ENCODE peak calls at places on chromosomes 13 and 19, in nine cellular contexts. Y is transverse colon, S is GM12864, K is fibroblast of mammary gland, X is RWPE1, B is uterus, Q is K562, H is fibroblast of the aortic adventitia, M is psoas muscle. W is an unnamed sample.

GRCh38 chr19:49506575-49507105 is 5.8 kb upstream of the FCGRT start:
- DNase-seq in Y (peak; percentile 83), S (no peak), K (peak; percentile 55), X (peak; percentile 50), B (no peak), Q (peak; percentile 87), H (peak; percentile 47), M (peak; percentile 76), W (peak; percentile 63)

GRCh38 chr19:29667390-29667783 is 2.1 kb downstream of the PLEKHF1 start:
- DNase-seq in Y (no peak), S (no peak), K (no peak), X (no peak), B (no peak), Q (no peak), H (no peak), M (no peak), W (no peak)

GRCh38 chr19:15577184-15577771 is 37.7 kb upstream of the CYP4F8 start:
- DNase-seq in Y (no peak), S (no peak), K (no peak), X (no peak), B (no peak), Q (no peak), H (no peak), M (no peak), W (no peak)

GRCh38 chr13:51846756-51847155 is 1.8 kb upstream of the TMEM272 start:
- DNase-seq in Y (no peak), S (no peak), K (no peak), X (no peak), B (no peak), Q (no peak), H (no peak), M (no peak), W (no peak)

GRCh38 chr13:113349491-113349890 is 14.4 kb downstream of the GRTP1 start:
- DNase-seq in Y (no peak), S (no peak), K (no peak), X (no peak), B (no peak), Q (no peak), H (no peak), M (peak; percentile 15), W (no peak)

GRCh38 chr13:59542303-59542702 is 621.4 kb downstream of the DIAPH3 start:
- DNase-seq in Y (no peak), S (no peak), K (no peak), X (no peak), B (no peak), Q (no peak), H (no peak), M (no peak), W (no peak)

GRCh38 chr13:113722921-113723320 is 36.1 kb upstream of the TMEM255B start:
- DNase-seq in Y (no peak), S (no peak), K (no peak), X (no peak), B (no peak), Q (no peak), H (no peak), M (no peak), W (no peak)

GRCh38 chr19:40054632-40055031 is 1.4 kb downstream of the ZNF780B start:
- DNase-seq in Y (no peak), S (no peak), K (no peak), X (no peak), B (no peak), Q (no peak), H (no peak), M (no peak), W (no peak)

GRCh38 chr13:109747524-109747923 is 38.9 kb downstream of the IRS2 start:
- DNase-seq in Y (no peak), S (no peak), K (no peak), X (no peak), B (no peak), Q (no peak), H (no peak), M (no peak), W (no peak)
- TF ChIP-seq CTCF in Y (no peak), S (no peak), K (peak; percentile 21), X (no peak), B (no peak), Q (no peak), H (no peak), M (no peak), W (no peak)

DNA sequence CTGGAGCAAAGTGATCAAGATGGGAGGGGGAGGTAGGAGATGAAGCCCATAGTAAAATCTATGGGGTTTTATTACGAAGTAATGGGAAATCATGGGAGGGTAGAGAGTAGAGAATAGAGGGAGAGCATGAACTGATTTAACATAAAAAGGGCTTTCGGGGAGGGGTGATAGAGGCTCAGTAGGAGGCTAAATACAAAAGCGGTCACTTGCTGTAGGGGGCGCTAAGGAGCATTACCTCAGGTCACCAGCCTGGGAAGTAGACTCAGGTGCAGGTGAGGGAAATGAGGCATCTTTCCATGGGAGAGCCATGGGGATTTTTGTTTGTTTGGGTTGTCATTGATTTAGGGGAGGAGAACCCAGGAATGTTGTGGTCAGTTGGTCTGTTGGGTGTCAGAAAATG is 14.1 kb downstream of the KRTDAP start:
- DNase-seq in Y (no peak), S (no peak), K (no peak), X (no peak), B (no peak), Q (peak; percentile 49), H (no peak), M (no peak), W (no peak)
- TF ChIP-seq CTCF in Y (no peak), S (peak; percentile 50), K (peak; percentile 4), X (no peak), B (no peak), Q (peak; percentile 75), H (no peak), M (no peak), W (no peak)

DNA sequence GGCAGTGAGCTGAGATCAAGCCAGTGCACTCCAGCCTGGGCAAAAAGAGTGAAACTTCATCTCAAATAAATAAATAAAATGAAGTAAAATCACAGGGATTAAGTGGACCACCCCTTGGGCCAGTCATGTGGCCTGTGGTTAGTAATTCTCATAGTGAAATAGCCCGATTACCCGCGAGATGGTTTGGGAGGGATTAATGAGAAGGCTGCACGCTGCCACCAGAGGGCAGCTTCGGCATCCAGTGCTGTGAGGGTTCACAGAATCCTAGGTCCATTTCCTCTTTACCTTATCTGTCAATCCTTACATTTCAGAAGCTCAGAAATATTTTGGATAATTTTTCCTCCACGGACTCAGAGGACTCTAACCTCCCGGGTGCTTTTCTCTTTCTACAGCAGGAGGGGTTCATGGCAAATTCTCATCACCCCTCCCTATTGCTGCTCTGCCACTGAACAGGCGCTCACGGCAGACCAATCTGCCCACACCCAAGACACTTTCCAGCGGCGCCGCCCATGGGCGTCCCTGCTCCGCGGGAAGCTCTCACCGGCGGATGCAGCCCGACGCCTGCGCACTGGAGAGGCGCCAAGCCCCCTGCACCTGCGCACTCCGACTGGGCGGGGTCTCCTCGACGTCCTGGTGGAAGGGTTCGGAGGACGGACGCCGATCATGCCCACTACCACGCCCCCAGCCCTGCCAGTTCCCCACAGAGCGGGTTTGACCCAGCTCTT is 11.0 kb downstream of the ZNF835 start:
- DNase-seq in Y (no peak), S (no peak), K (no peak), X (no peak), B (no peak), Q (no peak), H (no peak), M (no peak), W (no peak)
- TF ChIP-seq CTCF in Y (no peak), S (no peak), K (no peak), X (no peak), B (no peak), Q (peak; percentile 15), H (no peak), M (no peak), W (no peak)

GRCh38 chr13:20869540-20869939 is 33.0 kb downstream of the XPO4 start:
- DNase-seq in Y (no peak), S (no peak), K (peak; percentile 17), X (no peak), B (no peak), Q (no peak), H (peak; percentile 53), M (no peak), W (no peak)
- TF ChIP-seq CTCF in Y (no peak), S (no peak), K (no peak), X (no peak), B (peak; percentile 24), Q (no peak), H (peak; percentile 17), M (peak; percentile 26), W (no peak)

GRCh38 chr19:27777726-27778125 is 1435.2 kb downstream of the UQCRFS1 start:
- DNase-seq in Y (no peak), S (no peak), K (no peak), X (no peak), B (no peak), Q (no peak), H (no peak), M (no peak), W (no peak)
- TF ChIP-seq CTCF in Y (no peak), S (peak; percentile 42), K (peak; percentile 30), X (no peak), B (no peak), Q (peak; percentile 21), H (peak; percentile 35), M (no peak), W (no peak)

DNA sequence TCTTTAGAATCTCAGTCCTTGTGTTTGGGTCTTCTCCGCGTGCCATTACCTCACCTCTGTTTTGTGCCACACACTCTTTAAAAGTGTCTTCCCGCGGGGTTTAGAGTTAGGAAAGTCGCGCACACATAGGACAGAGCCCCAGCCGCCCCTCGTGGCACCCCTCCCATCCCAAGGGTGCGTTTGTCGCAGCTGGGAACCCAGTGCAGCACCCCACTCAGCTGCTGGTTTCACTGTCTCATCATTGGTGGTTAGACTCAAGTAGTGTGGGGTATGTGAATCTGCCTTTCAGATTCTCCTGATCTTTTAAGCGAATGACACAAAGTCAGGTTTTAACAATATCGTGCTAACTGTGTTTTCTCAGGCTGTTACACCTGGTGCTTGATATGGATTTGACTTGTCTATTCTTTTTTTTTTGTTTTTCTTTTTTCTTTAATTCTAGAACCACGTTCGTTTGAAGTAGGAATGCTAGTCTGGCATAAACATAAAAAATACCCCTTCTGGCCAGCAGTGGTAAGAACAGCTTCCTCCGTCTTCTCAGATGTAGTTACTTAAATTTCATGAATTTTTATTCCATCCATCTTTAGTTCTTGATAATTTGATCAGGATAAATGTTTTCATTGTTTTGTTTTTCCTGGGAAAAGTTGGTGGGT is 19.5 kb upstream of the NDUFS7 start:
- DNase-seq in Y (no peak), S (no peak), K (peak; percentile 19), X (no peak), B (no peak), Q (no peak), H (peak; percentile 24), M (no peak), W (no peak)
- TF ChIP-seq CTCF in Y (peak; percentile 18), S (no peak), K (peak; percentile 29), X (peak; percentile 18), B (no peak), Q (no peak), H (peak; percentile 47), M (peak; percentile 6), W (peak; percentile 51)

W was measured in natural killer cell.